ENCODE peak calls at places on chromosomes 3 and 15, in eight cellular contexts. One of them, this sample, is unnamed.

GRCh38 chr15:49860101-49860500 is 239.3 kb downstream of the DTWD1 start:
- DNase-seq in AG10803: peak; percentile 92
- DNase-seq in ovary: no peak
- DNase-seq in fibroblast of lung: peak; percentile 92
- DNase-seq in HAP-1: no peak
- DNase-seq in upper lobe of right lung: no peak
- DNase-seq in left ventricle myocardium inferior: no peak
- DNase-seq in cardiac fibroblast: peak; percentile 48
- DNase-seq in this sample: no peak

GRCh38 chr3:71317749-71318458 is 265.6 kb downstream of the FOXP1 start:
- DNase-seq in left ventricle myocardium inferior: no peak
- DNase-seq in fibroblast of lung: peak; percentile 66
- DNase-seq in HAP-1: no peak
- DNase-seq in AG10803: peak; percentile 35
- DNase-seq in upper lobe of right lung: no peak
- DNase-seq in ovary: no peak
- DNase-seq in cardiac fibroblast: no peak
- DNase-seq in this sample: no peak

GRCh38 chr3:179000144-179000543 is 71.5 kb downstream of the ZMAT3 start:
- DNase-seq in AG10803: no peak
- DNase-seq in cardiac fibroblast: no peak
- DNase-seq in upper lobe of right lung: no peak
- DNase-seq in ovary: no peak
- DNase-seq in left ventricle myocardium inferior: no peak
- DNase-seq in fibroblast of lung: peak; percentile 61
- DNase-seq in HAP-1: no peak
- DNase-seq in this sample: no peak

GRCh38 chr3:65873028-65873427 is 165.7 kb downstream of the MAGI1 start:
- DNase-seq in fibroblast of lung: no peak
- DNase-seq in cardiac fibroblast: no peak
- DNase-seq in HAP-1: no peak
- DNase-seq in ovary: peak; percentile 35
- DNase-seq in AG10803: peak; percentile 7
- DNase-seq in left ventricle myocardium inferior: peak; percentile 17
- DNase-seq in upper lobe of right lung: no peak
- DNase-seq in this sample: no peak

GRCh38 chr3:172153335-172153861 is 114.0 kb downstream of the FNDC3B start:
- DNase-seq in HAP-1: no peak
- DNase-seq in AG10803: peak; percentile 98
- DNase-seq in left ventricle myocardium inferior: peak; percentile 88
- DNase-seq in ovary: peak; percentile 86
- DNase-seq in fibroblast of lung: peak; percentile 100
- DNase-seq in upper lobe of right lung: peak; percentile 90
- DNase-seq in cardiac fibroblast: peak; percentile 98
- DNase-seq in this sample: peak; percentile 95

GRCh38 chr15:90387534-90388461 is at the start of gene IQGAP1:
- DNase-seq in cardiac fibroblast: peak; percentile 98
- DNase-seq in ovary: peak; percentile 98
- DNase-seq in AG10803: peak; percentile 95
- DNase-seq in fibroblast of lung: peak; percentile 93
- DNase-seq in HAP-1: peak; percentile 99
- DNase-seq in left ventricle myocardium inferior: peak; percentile 97
- DNase-seq in upper lobe of right lung: peak; percentile 99
- DNase-seq in this sample: peak; percentile 99

GRCh38 chr3:5197470-5198312 is 10.2 kb downstream of the EDEM1 start:
- DNase-seq in AG10803: peak; percentile 76
- DNase-seq in ovary: no peak
- DNase-seq in fibroblast of lung: peak; percentile 43
- DNase-seq in HAP-1: no peak
- DNase-seq in upper lobe of right lung: no peak
- DNase-seq in left ventricle myocardium inferior: no peak
- DNase-seq in cardiac fibroblast: peak; percentile 75
- DNase-seq in this sample: no peak

GRCh38 chr3:128727485-128727884 is 1.5 kb downstream of the RAB7A start:
- DNase-seq in left ventricle myocardium inferior: no peak
- DNase-seq in AG10803: no peak
- DNase-seq in fibroblast of lung: no peak
- DNase-seq in cardiac fibroblast: no peak
- DNase-seq in upper lobe of right lung: peak; percentile 3
- DNase-seq in HAP-1: no peak
- DNase-seq in ovary: no peak
- DNase-seq in this sample: no peak

GRCh38 chr3:19148768-19149091 is 420 bp downstream of the KCNH8 start:
- DNase-seq in left ventricle myocardium inferior: no peak
- DNase-seq in fibroblast of lung: no peak
- DNase-seq in cardiac fibroblast: no peak
- DNase-seq in upper lobe of right lung: no peak
- DNase-seq in ovary: no peak
- DNase-seq in HAP-1: no peak
- DNase-seq in AG10803: no peak
- DNase-seq in this sample: no peak
- H3K4me3 ChIP-seq in left ventricle myocardium inferior: peak overlapping the region; percentile 75
- H3K4me3 ChIP-seq in fibroblast of lung: no peak overlapping the region
- H3K4me3 ChIP-seq in cardiac fibroblast: no peak overlapping the region
- H3K4me3 ChIP-seq in upper lobe of right lung: no peak overlapping the region
- H3K4me3 ChIP-seq in ovary: peak overlapping the region; percentile 67
- H3K4me3 ChIP-seq in HAP-1: peak overlapping the region; percentile 62
- H3K4me3 ChIP-seq in AG10803: no peak overlapping the region
- H3K4me3 ChIP-seq in this sample: no peak overlapping the region

GRCh38 chr3:32355892-32356291 is 35.8 kb upstream of the CMTM7 start:
- DNase-seq in ovary: no peak
- DNase-seq in upper lobe of right lung: no peak
- DNase-seq in cardiac fibroblast: no peak
- DNase-seq in AG10803: no peak
- DNase-seq in fibroblast of lung: no peak
- DNase-seq in left ventricle myocardium inferior: no peak
- DNase-seq in HAP-1: no peak
- DNase-seq in this sample: no peak
- H3K4me3 ChIP-seq in ovary: no peak overlapping the region
- H3K4me3 ChIP-seq in upper lobe of right lung: no peak overlapping the region
- H3K4me3 ChIP-seq in cardiac fibroblast: no peak overlapping the region
- H3K4me3 ChIP-seq in AG10803: no peak overlapping the region
- H3K4me3 ChIP-seq in fibroblast of lung: no peak overlapping the region
- H3K4me3 ChIP-seq in left ventricle myocardium inferior: no peak overlapping the region
- H3K4me3 ChIP-seq in HAP-1: no peak overlapping the region
- H3K4me3 ChIP-seq in this sample: no peak overlapping the region

DNA sequence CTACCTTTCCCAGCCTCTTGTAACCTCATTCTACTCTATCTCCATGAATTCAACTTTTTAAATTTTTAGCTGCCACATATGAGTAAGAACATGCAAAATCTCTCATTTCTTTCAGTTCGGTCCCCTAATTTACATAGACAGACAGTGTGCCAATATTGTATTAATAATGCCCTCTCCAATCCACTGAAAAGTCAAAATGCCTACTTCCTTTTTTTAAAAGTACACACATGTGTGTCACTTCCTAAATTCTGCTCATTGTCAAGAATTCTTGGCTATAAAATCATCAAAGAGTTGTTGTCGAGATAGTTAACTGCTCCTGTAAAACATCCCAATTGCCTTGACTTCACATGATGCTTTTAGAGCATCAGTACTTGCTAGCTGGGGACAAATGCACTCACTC is 84.2 kb upstream of the IL12A start:
- DNase-seq in AG10803: no peak
- DNase-seq in HAP-1: no peak
- DNase-seq in fibroblast of lung: no peak
- DNase-seq in upper lobe of right lung: no peak
- DNase-seq in ovary: no peak
- DNase-seq in left ventricle myocardium inferior: no peak
- DNase-seq in cardiac fibroblast: no peak
- DNase-seq in this sample: no peak
- H3K4me3 ChIP-seq in AG10803: no peak overlapping the region
- H3K4me3 ChIP-seq in HAP-1: no peak overlapping the region
- H3K4me3 ChIP-seq in fibroblast of lung: no peak overlapping the region
- H3K4me3 ChIP-seq in upper lobe of right lung: no peak overlapping the region
- H3K4me3 ChIP-seq in ovary: no peak overlapping the region
- H3K4me3 ChIP-seq in left ventricle myocardium inferior: no peak overlapping the region
- H3K4me3 ChIP-seq in cardiac fibroblast: no peak overlapping the region
- H3K4me3 ChIP-seq in this sample: no peak overlapping the region

DNA sequence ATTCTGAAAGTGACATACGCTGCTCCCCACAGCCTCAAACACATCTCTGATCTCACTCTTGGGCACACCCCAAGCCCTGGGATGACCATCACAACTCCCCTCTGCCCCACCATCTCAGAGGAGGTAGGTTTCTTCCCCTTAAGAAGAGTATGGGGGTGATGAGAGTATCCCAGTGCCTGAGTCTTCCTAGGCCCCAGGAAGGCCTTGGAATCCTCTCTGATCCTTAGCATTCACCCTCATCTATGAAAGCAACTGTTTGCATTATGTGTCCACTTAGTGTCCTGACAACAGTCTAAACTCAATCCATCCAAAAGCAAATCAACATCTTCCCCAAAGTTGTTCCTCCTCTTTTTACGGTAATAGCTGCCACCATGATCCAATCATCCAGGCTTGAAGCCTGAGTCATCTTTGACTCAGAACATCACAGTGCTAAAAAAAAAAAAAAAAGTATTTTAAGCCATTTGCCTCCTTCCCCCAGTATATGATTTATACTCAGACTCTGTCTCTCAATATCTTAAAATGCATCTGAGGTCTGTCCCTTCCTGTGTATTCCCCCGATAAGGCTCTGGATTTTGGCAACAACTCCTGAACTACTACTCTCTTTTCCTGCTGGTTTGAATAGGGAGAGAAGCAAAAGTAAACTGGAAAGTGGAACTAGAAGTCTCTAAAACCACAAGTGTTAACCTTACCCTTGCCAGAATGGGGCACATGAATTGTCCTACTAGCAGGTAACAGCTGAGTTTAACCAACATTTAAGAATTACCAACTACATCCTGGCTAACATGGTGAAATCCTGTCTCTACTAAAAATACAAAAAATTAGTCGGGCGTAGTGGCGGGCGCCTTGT is 22.5 kb downstream of the POPDC2 start:
- DNase-seq in upper lobe of right lung: no peak
- DNase-seq in cardiac fibroblast: peak; percentile 85
- DNase-seq in HAP-1: no peak
- DNase-seq in left ventricle myocardium inferior: no peak
- DNase-seq in AG10803: peak; percentile 90
- DNase-seq in ovary: no peak
- DNase-seq in fibroblast of lung: peak; percentile 94
- DNase-seq in this sample: no peak
- H3K4me3 ChIP-seq in upper lobe of right lung: no peak overlapping the region
- H3K4me3 ChIP-seq in cardiac fibroblast: no peak overlapping the region
- H3K4me3 ChIP-seq in HAP-1: no peak overlapping the region
- H3K4me3 ChIP-seq in left ventricle myocardium inferior: peak overlapping the region; percentile 18
- H3K4me3 ChIP-seq in AG10803: no peak overlapping the region
- H3K4me3 ChIP-seq in ovary: no peak overlapping the region
- H3K4me3 ChIP-seq in fibroblast of lung: no peak overlapping the region
- H3K4me3 ChIP-seq in this sample: no peak overlapping the region

GRCh38 chr3:28590851-28591250 is 242.2 kb upstream of the AZI2 start:
- DNase-seq in ovary: no peak
- DNase-seq in cardiac fibroblast: no peak
- DNase-seq in left ventricle myocardium inferior: no peak
- DNase-seq in fibroblast of lung: peak; percentile 34
- DNase-seq in upper lobe of right lung: no peak
- DNase-seq in HAP-1: no peak
- DNase-seq in AG10803: no peak
- DNase-seq in this sample: no peak

GRCh38 chr3:28587723-28588122 is 239.1 kb upstream of the AZI2 start:
- DNase-seq in upper lobe of right lung: no peak
- DNase-seq in ovary: no peak
- DNase-seq in left ventricle myocardium inferior: no peak
- DNase-seq in HAP-1: no peak
- DNase-seq in cardiac fibroblast: no peak
- DNase-seq in fibroblast of lung: no peak
- DNase-seq in AG10803: no peak
- DNase-seq in this sample: no peak

GRCh38 chr3:28586325-28586724 is 237.7 kb upstream of the AZI2 start:
- DNase-seq in fibroblast of lung: no peak
- DNase-seq in upper lobe of right lung: no peak
- DNase-seq in cardiac fibroblast: no peak
- DNase-seq in AG10803: no peak
- DNase-seq in HAP-1: no peak
- DNase-seq in ovary: no peak
- DNase-seq in left ventricle myocardium inferior: no peak
- DNase-seq in this sample: no peak

GRCh38 chr3:28595364-28595763 is 246.7 kb upstream of the AZI2 start:
- DNase-seq in fibroblast of lung: no peak
- DNase-seq in upper lobe of right lung: no peak
- DNase-seq in left ventricle myocardium inferior: no peak
- DNase-seq in cardiac fibroblast: no peak
- DNase-seq in HAP-1: no peak
- DNase-seq in ovary: no peak
- DNase-seq in AG10803: no peak
- DNase-seq in this sample: no peak

DNA sequence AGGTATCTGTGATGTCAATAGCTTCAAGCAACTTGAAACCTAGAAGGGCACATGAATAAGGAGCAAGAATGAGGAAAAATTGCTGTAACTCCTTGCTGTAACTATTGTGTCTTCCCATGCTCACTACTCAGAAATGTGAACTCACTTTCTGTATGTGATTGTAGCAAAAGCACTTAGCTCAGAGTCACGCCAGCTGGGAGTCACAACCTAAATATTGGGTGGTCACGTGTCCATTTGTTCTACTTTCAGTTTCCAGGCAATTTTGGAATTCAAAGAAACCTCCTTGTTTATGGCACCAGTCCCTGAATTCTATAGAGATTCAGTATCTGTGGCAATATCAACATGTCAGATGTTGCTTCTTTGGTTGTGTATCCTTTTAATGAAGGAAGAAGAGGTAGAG is 241.6 kb upstream of the AZI2 start:
- DNase-seq in left ventricle myocardium inferior: no peak
- DNase-seq in fibroblast of lung: peak; percentile 27
- DNase-seq in HAP-1: peak; percentile 18
- DNase-seq in AG10803: no peak
- DNase-seq in ovary: no peak
- DNase-seq in cardiac fibroblast: no peak
- DNase-seq in upper lobe of right lung: no peak
- DNase-seq in this sample: no peak
- H3K4me3 ChIP-seq in left ventricle myocardium inferior: no peak overlapping the region
- H3K4me3 ChIP-seq in fibroblast of lung: peak overlapping the region; percentile 21
- H3K4me3 ChIP-seq in HAP-1: no peak overlapping the region
- H3K4me3 ChIP-seq in AG10803: no peak overlapping the region
- H3K4me3 ChIP-seq in ovary: no peak overlapping the region
- H3K4me3 ChIP-seq in cardiac fibroblast: no peak overlapping the region
- H3K4me3 ChIP-seq in upper lobe of right lung: no peak overlapping the region
- H3K4me3 ChIP-seq in this sample: no peak overlapping the region

GRCh38 chr3:11626084-11626463 is 17.6 kb downstream of the VGLL4 start:
- DNase-seq in AG10803: no peak
- DNase-seq in left ventricle myocardium inferior: no peak
- DNase-seq in cardiac fibroblast: no peak
- DNase-seq in HAP-1: no peak
- DNase-seq in ovary: no peak
- DNase-seq in upper lobe of right lung: no peak
- DNase-seq in fibroblast of lung: no peak
- DNase-seq in this sample: no peak
- H3K4me3 ChIP-seq in AG10803: no peak overlapping the region
- H3K4me3 ChIP-seq in left ventricle myocardium inferior: no peak overlapping the region
- H3K4me3 ChIP-seq in cardiac fibroblast: no peak overlapping the region
- H3K4me3 ChIP-seq in HAP-1: no peak overlapping the region
- H3K4me3 ChIP-seq in ovary: no peak overlapping the region
- H3K4me3 ChIP-seq in upper lobe of right lung: no peak overlapping the region
- H3K4me3 ChIP-seq in fibroblast of lung: no peak overlapping the region
- H3K4me3 ChIP-seq in this sample: no peak overlapping the region

This sample was measured in aorta.